ENCODE peak calls at places on chromosomes 5 and 9, in seven cellular contexts. One of them, this sample, is unnamed.
A peak's percentile ranks its signal among the peaks of the same experiment; 100 is the strongest.

GRCh38 chr5:145981612-145982571 is 45.5 kb downstream of the SH3RF2 start:
- DNase-seq in AG10803: no peak
- DNase-seq in T-cell: no peak
- DNase-seq in stimulated activated naive CD8-positive, alpha-beta T cell treated with anti-CD3 and anti-CD28 coated beads, Interleukin-15, amount 100 ng/mL, for 72 hours: no peak
- DNase-seq in ureter: peak; percentile 60
- DNase-seq in anterior cingulate cortex: no peak
- DNase-seq in NCI-H748 treated with DMSO at 0.1 percent for 48 hours: no peak
- DNase-seq in this sample: no peak

GRCh38 chr5:16869821-16870796 is 66.0 kb downstream of the MYO10 start:
- DNase-seq in T-cell: no peak
- DNase-seq in AG10803: peak; percentile 36
- DNase-seq in NCI-H748 treated with DMSO at 0.1 percent for 48 hours: no peak
- DNase-seq in stimulated activated naive CD8-positive, alpha-beta T cell treated with anti-CD3 and anti-CD28 coated beads, Interleukin-15, amount 100 ng/mL, for 72 hours: no peak
- DNase-seq in ureter: no peak
- DNase-seq in anterior cingulate cortex: no peak
- DNase-seq in this sample: no peak

GRCh38 chr9:89382026-89382986 is 64.0 kb downstream of the SECISBP2 start:
- DNase-seq in stimulated activated naive CD8-positive, alpha-beta T cell treated with anti-CD3 and anti-CD28 coated beads, Interleukin-15, amount 100 ng/mL, for 72 hours: no peak
- DNase-seq in ureter: no peak
- DNase-seq in anterior cingulate cortex: no peak
- DNase-seq in T-cell: no peak
- DNase-seq in AG10803: no peak
- DNase-seq in NCI-H748 treated with DMSO at 0.1 percent for 48 hours: no peak
- DNase-seq in this sample: no peak

GRCh38 chr5:3139596-3139995 is 388.1 kb upstream of the IRX2 start:
- DNase-seq in stimulated activated naive CD8-positive, alpha-beta T cell treated with anti-CD3 and anti-CD28 coated beads, Interleukin-15, amount 100 ng/mL, for 72 hours: no peak
- DNase-seq in NCI-H748 treated with DMSO at 0.1 percent for 48 hours: no peak
- DNase-seq in AG10803: no peak
- DNase-seq in anterior cingulate cortex: peak; percentile 4
- DNase-seq in ureter: no peak
- DNase-seq in T-cell: no peak
- DNase-seq in this sample: no peak

GRCh38 chr5:158905281-158905680 is 194.4 kb downstream of the EBF1 start:
- DNase-seq in T-cell: no peak
- DNase-seq in NCI-H748 treated with DMSO at 0.1 percent for 48 hours: no peak
- DNase-seq in stimulated activated naive CD8-positive, alpha-beta T cell treated with anti-CD3 and anti-CD28 coated beads, Interleukin-15, amount 100 ng/mL, for 72 hours: no peak
- DNase-seq in anterior cingulate cortex: no peak
- DNase-seq in AG10803: peak; percentile 17
- DNase-seq in ureter: no peak
- DNase-seq in this sample: no peak

GRCh38 chr9:114735732-114736131 is 53.7 kb upstream of the TEX48 start:
- DNase-seq in stimulated activated naive CD8-positive, alpha-beta T cell treated with anti-CD3 and anti-CD28 coated beads, Interleukin-15, amount 100 ng/mL, for 72 hours: no peak
- DNase-seq in AG10803: peak; percentile 91
- DNase-seq in NCI-H748 treated with DMSO at 0.1 percent for 48 hours: no peak
- DNase-seq in anterior cingulate cortex: no peak
- DNase-seq in T-cell: no peak
- DNase-seq in ureter: no peak
- DNase-seq in this sample: no peak

GRCh38 chr9:2523601-2524000 is 98.0 kb upstream of the VLDLR start:
- DNase-seq in T-cell: no peak
- DNase-seq in stimulated activated naive CD8-positive, alpha-beta T cell treated with anti-CD3 and anti-CD28 coated beads, Interleukin-15, amount 100 ng/mL, for 72 hours: no peak
- DNase-seq in ureter: no peak
- DNase-seq in anterior cingulate cortex: no peak
- DNase-seq in AG10803: no peak
- DNase-seq in NCI-H748 treated with DMSO at 0.1 percent for 48 hours: no peak
- DNase-seq in this sample: no peak

GRCh38 chr9:86944974-86945867 is 2.1 kb downstream of the GAS1 start:
- DNase-seq in NCI-H748 treated with DMSO at 0.1 percent for 48 hours: no peak
- DNase-seq in T-cell: no peak
- DNase-seq in anterior cingulate cortex: peak; percentile 34
- DNase-seq in stimulated activated naive CD8-positive, alpha-beta T cell treated with anti-CD3 and anti-CD28 coated beads, Interleukin-15, amount 100 ng/mL, for 72 hours: no peak
- DNase-seq in AG10803: peak; percentile 42
- DNase-seq in ureter: no peak
- DNase-seq in this sample: no peak